ENCODE peak calls at places on chromosomes 3 and 15, in seven cellular contexts. F, A, M, N, T, S and I are unnamed samples.

GRCh38 chr3:98808071-98808470 is 44.9 kb downstream of the ST3GAL6 start:
- DNase-seq in F (no peak), N (no peak), T (no peak), A (no peak), M (no peak), S (no peak), I (no peak)

GRCh38 chr3:101521251-101521701 is 8.3 kb upstream of the SENP7 start:
- DNase-seq in T (no peak), S (no peak), A (no peak), M (peak), F (no peak), N (no peak), I (no peak)

GRCh38 chr15:75067123-75067854 is 43.9 kb downstream of the PPCDC start:
- DNase-seq in A (no peak), T (no peak), N (no peak), S (no peak), M (peak), F (no peak), I (no peak)

GRCh38 chr3:156826896-156827882 is 1.0 kb downstream of the LEKR1 start:
- DNase-seq in S (no peak), T (no peak), M (no peak), N (no peak), A (no peak), F (no peak), I (no peak)

GRCh38 chr3:187808466-187809291 is 63.4 kb upstream of the BCL6 start:
- DNase-seq in F (no peak), T (peak), N (no peak), S (peak), A (no peak), M (no peak), I (no peak)

GRCh38 chr3:190339130-190339529 is 16.9 kb upstream of the CLDN1 start:
- DNase-seq in F (no peak), S (no peak), N (no peak), M (no peak), T (no peak), A (no peak), I (no peak)

GRCh38 chr3:188956839-188957489 is 214.8 kb upstream of the TPRG1 start:
- DNase-seq in M (peak), A (peak), T (no peak), F (peak), N (no peak), S (no peak), I (no peak)

GRCh38 chr15:72112805-72113204 is 5.1 kb downstream of the MYO9A start:
- DNase-seq in N (no peak), M (no peak), A (no peak), S (no peak), T (no peak), F (no peak), I (no peak)

GRCh38 chr3:70550723-70551319 is 238.4 kb upstream of the MDFIC2 start:
- DNase-seq in S (no peak), M (peak), T (no peak), F (no peak), A (no peak), N (peak), I (no peak)

GRCh38 chr15:67185621-67186225 is 68.7 kb downstream of the AAGAB start:
- DNase-seq in S (no peak), A (peak), T (no peak), M (no peak), N (no peak), F (no peak), I (no peak)

GRCh38 chr3:148992027-148992634 is 791 bp downstream of the GYG1 start:
- DNase-seq in A (no peak), F (no peak), N (no peak), T (peak), M (peak), S (no peak), I (no peak)

GRCh38 chr3:62559831-62560445 is 186.6 kb upstream of the FEZF2 start:
- DNase-seq in T (no peak), A (no peak), F (no peak), N (no peak), S (no peak), M (no peak), I (no peak)

GRCh38 chr3:43432462-43432861 is 146.1 kb downstream of the SNRK start:
- DNase-seq in A (no peak), F (no peak), M (no peak), S (no peak), T (no peak), N (no peak), I (no peak)

GRCh38 chr3:21508244-21508643 is 242.8 kb downstream of the ZNF385D start:
- DNase-seq in N (no peak), S (no peak), A (no peak), M (no peak), T (no peak), F (no peak), I (no peak)

GRCh38 chr3:195760345-195760983 is 39.7 kb downstream of the MUC20 start:
- DNase-seq in S (no peak), M (no peak), T (no peak), F (no peak), N (no peak), A (no peak), I (no peak)

GRCh38 chr3:30644615-30645014 is 38.2 kb downstream of the TGFBR2 start:
- DNase-seq in S (no peak), F (no peak), A (no peak), N (no peak), T (no peak), M (peak), I (no peak)

GRCh38 chr3:25453521-25454410 is 25.7 kb downstream of the RARB start:
- DNase-seq in A (no peak), N (no peak), M (no peak), T (no peak), S (no peak), F (peak), I (no peak)

GRCh38 chr3:150286390-150287147 is 121.5 kb upstream of the TSC22D2 start:
- DNase-seq in A (peak), F (no peak), N (peak), T (no peak), M (peak), S (no peak), I (no peak)

GRCh38 chr3:104297617-104298016 is 1069.1 kb upstream of the ALCAM start:
- DNase-seq in M (no peak), A (no peak), T (no peak), N (no peak), S (no peak), F (no peak), I (no peak)

GRCh38 chr3:126133606-126134005 is 46.8 kb downstream of the ALDH1L1 start:
- DNase-seq in M (no peak), A (no peak), S (no peak), N (no peak), T (no peak), F (no peak), I (no peak)

GRCh38 chr15:64813075-64813474 is 12.4 kb downstream of the PIF1 start:
- DNase-seq in M (no peak), T (peak), N (no peak), A (no peak), S (no peak), F (no peak), I (no peak)

GRCh38 chr3:63232764-63233396 is 45.2 kb upstream of the SYNPR start:
- DNase-seq in N (peak), F (peak), S (no peak), A (no peak), M (no peak), T (no peak), I (no peak)

GRCh38 chr3:81955908-81956307 is 194.5 kb upstream of the GBE1 start:
- DNase-seq in S (no peak), M (no peak), A (no peak), T (no peak), N (peak), F (no peak), I (peak)

GRCh38 chr15:40871749-40872617 is 2.1 kb downstream of the RHOV start:
- DNase-seq in S (no peak), F (no peak), N (no peak), M (peak), A (no peak), T (no peak), I (no peak)